ENCODE peak calls at places on chromosome 7, in six cellular contexts. M is stimulated activated CD8-positive, alpha-beta memory T cell treated with anti-CD3 and anti-CD28 coated beads, Interleukin-4, amount 100 ng/mL, for 4 hours; K is cerebellar cortex; T is lung microvascular endothelial cell; C is neural crest cell; I is mucosa of gallbladder. Z is an unnamed sample.

GRCh38 chr7:95609277-95609971 is 13.1 kb upstream of the PDK4 start:
- DNase-seq in I (peak; percentile 83), M (no peak), T (peak; percentile 78), K (no peak), C (no peak), Z (peak; percentile 78)

GRCh38 chr7:33643497-33643896 is 261.8 kb upstream of the BMPER start:
- DNase-seq in K (no peak), I (no peak), T (no peak), C (no peak), M (no peak), Z (no peak)

GRCh38 chr7:106177738-106178592 is 65.9 kb upstream of the SYPL1 start:
- DNase-seq in M (no peak), C (no peak), K (peak; percentile 81), I (no peak), T (no peak), Z (peak; percentile 12)

GRCh38 chr7:44978511-44979366 is at the start of gene MYO1G:
- DNase-seq in I (peak; percentile 39), M (peak; percentile 55), K (no peak), C (no peak), T (no peak), Z (no peak)

GRCh38 chr7:34497153-34497777 is 160.8 kb upstream of the NPSR1 start:
- DNase-seq in T (no peak), C (peak; percentile 6), I (no peak), K (no peak), M (no peak), Z (no peak)

GRCh38 chr7:78134256-78134655 is 335.7 kb downstream of the PHTF2 start:
- DNase-seq in I (no peak), K (peak; percentile 5), T (peak; percentile 37), C (no peak), M (no peak), Z (peak; percentile 37)

GRCh38 chr7:21352540-21353387 is 75.1 kb upstream of the SP4 start:
- DNase-seq in C (no peak), M (no peak), T (no peak), I (no peak), K (no peak), Z (peak; percentile 79)

GRCh38 chr7:8232999-8233847 is 28.7 kb downstream of the ICA1 start:
- DNase-seq in C (no peak), M (no peak), I (no peak), T (no peak), K (no peak), Z (no peak)

GRCh38 chr7:150860291-150860977 is 8.1 kb downstream of the AOC1 start:
- DNase-seq in K (no peak), M (no peak), C (no peak), I (peak; percentile 7), T (no peak), Z (no peak)

GRCh38 chr7:11830582-11831382 is 1.2 kb downstream of the THSD7A start:
- DNase-seq in K (no peak), C (no peak), M (no peak), I (peak; percentile 24), T (peak; percentile 68), Z (peak; percentile 8)

GRCh38 chr7:145899938-145900337 is 216.7 kb upstream of the CNTNAP2 start:
- DNase-seq in I (no peak), K (no peak), T (no peak), C (no peak), M (no peak), Z (no peak)

GRCh38 chr7:150451097-150451793 is 815 bp downstream of the GIMAP8 start:
- DNase-seq in K (no peak), M (peak; percentile 46), C (no peak), I (peak; percentile 54), T (peak; percentile 51), Z (peak; percentile 58)

GRCh38 chr7:129923709-129924108 is 29.1 kb downstream of the UBE2H start:
- DNase-seq in K (no peak), T (peak; percentile 86), I (no peak), M (no peak), C (no peak), Z (no peak)

GRCh38 chr7:149716007-149716931 is 57.1 kb downstream of the ZNF467 start:
- DNase-seq in I (no peak), M (no peak), C (no peak), K (peak; percentile 66), T (no peak), Z (no peak)

GRCh38 chr7:133932591-133932990 is 194.5 kb upstream of the LRGUK start:
- DNase-seq in M (no peak), T (no peak), C (no peak), I (no peak), K (no peak), Z (no peak)

GRCh38 chr7:18693401-18693800 is 197.9 kb downstream of the HDAC9 start:
- DNase-seq in T (peak; percentile 62), I (peak; percentile 14), C (no peak), K (no peak), M (no peak), Z (peak; percentile 36)

GRCh38 chr7:146126767-146127509 is 10.3 kb downstream of the CNTNAP2 start:
- DNase-seq in I (no peak), T (no peak), M (no peak), K (no peak), C (no peak), Z (no peak)

Z was measured in pons.